ENCODE peak calls at places on chromosomes 13 and 19, in five cellular contexts. One of them, this sample, is unnamed.

GRCh38 chr19:33177417-33177976 is 16.6 kb upstream of the LRP3 start:
- DNase-seq in K562: no peak
- DNase-seq in A549: peak
- DNase-seq in SK-N-SH: peak
- DNase-seq in GM12878: no peak
- DNase-seq in this sample: no peak

GRCh38 chr19:53034948-53035675 is 9.4 kb upstream of the ERVV-2 start:
- DNase-seq in SK-N-SH: no peak
- DNase-seq in K562: no peak
- DNase-seq in A549: no peak
- DNase-seq in GM12878: no peak
- DNase-seq in this sample: no peak

GRCh38 chr19:43265664-43266025 is 3.7 kb downstream of the PSG9 start:
- DNase-seq in GM12878: no peak
- DNase-seq in K562: no peak
- DNase-seq in SK-N-SH: no peak
- DNase-seq in A549: no peak
- DNase-seq in this sample: peak

GRCh38 chr19:18194554-18195238 is 1.7 kb downstream of the MPV17L2 start:
- DNase-seq in A549: no peak
- DNase-seq in SK-N-SH: peak
- DNase-seq in K562: peak
- DNase-seq in GM12878: no peak
- DNase-seq in this sample: peak

GRCh38 chr13:114224201-114224600 is 10.5 kb upstream of the CDC16 start:
- DNase-seq in SK-N-SH: no peak
- DNase-seq in K562: no peak
- DNase-seq in A549: no peak
- DNase-seq in GM12878: no peak
- DNase-seq in this sample: no peak

GRCh38 chr19:52922841-52923781 is at the start of gene ZNF888:
- DNase-seq in SK-N-SH: peak
- DNase-seq in GM12878: peak
- DNase-seq in K562: peak
- DNase-seq in A549: no peak
- DNase-seq in this sample: peak

GRCh38 chr19:53671621-53672111 is 39.9 kb downstream of the DPRX start:
- DNase-seq in A549: no peak
- DNase-seq in GM12878: no peak
- DNase-seq in SK-N-SH: no peak
- DNase-seq in K562: no peak
- DNase-seq in this sample: no peak

GRCh38 chr19:6717036-6717435 is 3.4 kb downstream of the C3 start:
- DNase-seq in GM12878: no peak
- DNase-seq in K562: no peak
- DNase-seq in SK-N-SH: no peak
- DNase-seq in A549: no peak
- DNase-seq in this sample: no peak

GRCh38 chr13:42497798-42498197 is 76.2 kb upstream of the TNFSF11 start:
- DNase-seq in GM12878: peak
- DNase-seq in K562: no peak
- DNase-seq in A549: no peak
- DNase-seq in SK-N-SH: no peak
- DNase-seq in this sample: peak

GRCh38 chr13:87677334-87678234 is 6.4 kb downstream of the SLITRK5 start:
- DNase-seq in GM12878: no peak
- DNase-seq in K562: no peak
- DNase-seq in A549: no peak
- DNase-seq in SK-N-SH: peak
- DNase-seq in this sample: no peak

GRCh38 chr19:18488403-18488723 is 33.5 kb downstream of the ELL start:
- DNase-seq in SK-N-SH: peak
- DNase-seq in A549: peak
- DNase-seq in K562: no peak
- DNase-seq in GM12878: no peak
- DNase-seq in this sample: no peak

GRCh38 chr13:41199526-41199925 is 5.2 kb upstream of the KBTBD7 start:
- DNase-seq in K562: no peak
- DNase-seq in GM12878: peak
- DNase-seq in A549: no peak
- DNase-seq in SK-N-SH: no peak
- DNase-seq in this sample: no peak

GRCh38 chr13:28493740-28494536 is 990 bp downstream of the FLT1 start:
- DNase-seq in SK-N-SH: peak
- DNase-seq in GM12878: no peak
- DNase-seq in K562: no peak
- DNase-seq in A549: no peak
- DNase-seq in this sample: no peak

GRCh38 chr13:24746618-24747247 is 17.2 kb upstream of the RNF17 start:
- DNase-seq in SK-N-SH: no peak
- DNase-seq in A549: peak
- DNase-seq in K562: no peak
- DNase-seq in GM12878: no peak
- DNase-seq in this sample: no peak

GRCh38 chr13:27463500-27463899 is 13.1 kb upstream of the MTIF3 start:
- DNase-seq in A549: no peak
- DNase-seq in GM12878: no peak
- DNase-seq in SK-N-SH: no peak
- DNase-seq in K562: no peak
- DNase-seq in this sample: no peak

GRCh38 chr19:35114656-35115537 is 726 bp upstream of the FXYD3 start:
- DNase-seq in A549: peak
- DNase-seq in K562: peak
- DNase-seq in GM12878: no peak
- DNase-seq in SK-N-SH: peak
- DNase-seq in this sample: peak

GRCh38 chr13:101611491-101612475 is 159.3 kb downstream of the ITGBL1 start:
- DNase-seq in GM12878: no peak
- DNase-seq in K562: no peak
- DNase-seq in A549: no peak
- DNase-seq in SK-N-SH: no peak
- DNase-seq in this sample: peak

GRCh38 chr13:46181799-46182490 is at the start of gene LCP1:
- DNase-seq in SK-N-SH: no peak
- DNase-seq in K562: peak
- DNase-seq in A549: no peak
- DNase-seq in GM12878: peak
- DNase-seq in this sample: no peak

GRCh38 chr13:106477303-106477702 is 58.2 kb downstream of the EFNB2 start:
- DNase-seq in A549: no peak
- DNase-seq in SK-N-SH: no peak
- DNase-seq in GM12878: no peak
- DNase-seq in K562: no peak
- DNase-seq in this sample: no peak

GRCh38 chr19:6230991-6231448 is 48.8 kb downstream of the MLLT1 start:
- DNase-seq in SK-N-SH: no peak
- DNase-seq in GM12878: no peak
- DNase-seq in K562: no peak
- DNase-seq in A549: no peak
- DNase-seq in this sample: no peak

GRCh38 chr19:27796073-27796472 is 1416.9 kb downstream of the UQCRFS1 start:
- DNase-seq in GM12878: no peak
- DNase-seq in K562: no peak
- DNase-seq in SK-N-SH: no peak
- DNase-seq in A549: no peak
- DNase-seq in this sample: no peak

GRCh38 chr13:94706854-94707399 is 5.4 kb downstream of the SOX21 start:
- DNase-seq in A549: no peak
- DNase-seq in GM12878: no peak
- DNase-seq in SK-N-SH: peak
- DNase-seq in K562: no peak
- DNase-seq in this sample: no peak

DNA sequence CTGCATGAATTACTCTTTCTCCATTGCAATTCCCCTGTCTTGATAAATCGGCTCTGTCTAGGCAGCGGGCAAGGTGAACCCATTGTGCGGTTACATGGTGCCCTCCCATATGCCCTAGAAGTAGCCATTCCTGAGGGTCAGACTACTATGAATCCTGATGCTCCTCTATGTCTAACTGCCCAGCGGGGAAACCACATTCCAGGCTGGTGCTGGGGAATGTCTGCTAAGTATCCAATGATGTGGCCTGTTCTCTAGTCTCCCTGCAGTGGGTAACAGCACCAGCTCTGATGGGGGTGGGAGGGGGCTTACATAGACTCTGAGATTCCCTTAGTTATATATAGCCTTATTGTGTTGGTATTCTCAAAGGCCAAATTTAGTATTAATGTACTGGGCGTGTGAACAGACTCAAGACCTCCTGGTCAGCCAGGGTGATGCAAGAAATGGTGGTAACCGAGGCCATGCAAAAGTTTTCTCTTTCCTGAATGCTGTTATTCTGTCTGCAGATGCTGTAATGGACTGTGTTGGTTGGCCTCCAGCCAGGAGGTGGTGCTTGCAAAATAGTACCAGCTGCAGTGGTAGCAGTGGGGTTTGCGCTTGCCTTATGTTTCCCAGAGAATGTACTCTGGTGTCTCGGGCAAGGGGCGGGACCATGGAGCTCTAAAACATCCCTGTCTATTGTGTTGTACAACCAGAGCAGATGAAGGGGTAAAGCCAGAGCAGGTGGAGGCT is 564.9 kb upstream of the SLITRK1 start:
- DNase-seq in K562: no peak
- DNase-seq in GM12878: no peak
- DNase-seq in SK-N-SH: no peak
- DNase-seq in A549: no peak
- DNase-seq in this sample: no peak
- TF ChIP-seq RCOR1 in K562: no peak
- TF ChIP-seq RCOR1 in GM12878: no peak
- TF ChIP-seq RCOR1 in SK-N-SH: no peak
- TF ChIP-seq RCOR1 in A549: no peak
- TF ChIP-seq RCOR1 in this sample: no peak

DNA sequence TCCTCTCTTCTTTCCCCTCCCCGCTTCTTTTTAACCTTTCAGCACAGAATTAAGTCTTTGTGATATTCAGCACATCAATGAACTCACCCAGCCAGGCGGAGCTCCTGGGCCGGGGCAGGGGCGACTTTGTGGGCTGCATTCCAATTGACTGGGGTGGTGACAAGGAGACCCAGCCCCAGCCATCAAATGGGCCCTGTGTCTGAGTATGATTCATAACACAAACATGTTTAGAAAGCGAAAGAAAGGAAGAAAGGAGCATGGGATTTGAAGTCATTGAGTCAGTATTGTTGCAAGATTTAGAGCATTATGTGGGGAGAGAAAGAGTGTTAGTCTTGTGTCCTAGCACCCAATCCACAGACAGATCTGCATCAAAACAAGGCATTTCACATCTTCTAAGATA is 185.3 kb downstream of the LHFPL6 start:
- DNase-seq in K562: no peak
- DNase-seq in SK-N-SH: no peak
- DNase-seq in GM12878: no peak
- DNase-seq in A549: no peak
- DNase-seq in this sample: peak
- TF ChIP-seq RCOR1 in K562: no peak
- TF ChIP-seq RCOR1 in SK-N-SH: no peak
- TF ChIP-seq RCOR1 in GM12878: no peak
- TF ChIP-seq RCOR1 in A549: no peak
- TF ChIP-seq RCOR1 in this sample: no peak

GRCh38 chr19:435707-436412 is 25.0 kb downstream of the SHC2 start:
- DNase-seq in GM12878: no peak
- DNase-seq in K562: no peak
- DNase-seq in A549: no peak
- DNase-seq in SK-N-SH: no peak
- DNase-seq in this sample: no peak

GRCh38 chr19:435056-435706 is 25.7 kb downstream of the SHC2 start:
- DNase-seq in SK-N-SH: no peak
- DNase-seq in A549: no peak
- DNase-seq in GM12878: no peak
- DNase-seq in K562: no peak
- DNase-seq in this sample: no peak

GRCh38 chr19:436413-436950 is 24.4 kb downstream of the SHC2 start:
- DNase-seq in GM12878: no peak
- DNase-seq in A549: no peak
- DNase-seq in K562: no peak
- DNase-seq in SK-N-SH: no peak
- DNase-seq in this sample: no peak

GRCh38 chr19:437027-437426 is 23.8 kb downstream of the SHC2 start:
- DNase-seq in GM12878: no peak
- DNase-seq in A549: no peak
- DNase-seq in SK-N-SH: no peak
- DNase-seq in K562: no peak
- DNase-seq in this sample: no peak

GRCh38 chr19:434152-434960 is 25.4 kb upstream of the C2CD4C start:
- DNase-seq in SK-N-SH: no peak
- DNase-seq in K562: no peak
- DNase-seq in A549: no peak
- DNase-seq in GM12878: no peak
- DNase-seq in this sample: no peak
- TF ChIP-seq RCOR1 in SK-N-SH: no peak
- TF ChIP-seq RCOR1 in K562: no peak
- TF ChIP-seq RCOR1 in A549: no peak
- TF ChIP-seq RCOR1 in GM12878: no peak
- TF ChIP-seq RCOR1 in this sample: no peak

GRCh38 chr19:38182536-38183210 is 41.3 kb downstream of the DPF1 start:
- DNase-seq in A549: no peak
- DNase-seq in SK-N-SH: no peak
- DNase-seq in K562: no peak
- DNase-seq in GM12878: no peak
- DNase-seq in this sample: no peak

GRCh38 chr19:38184815-38185214 is 39.2 kb downstream of the DPF1 start:
- DNase-seq in K562: no peak
- DNase-seq in SK-N-SH: no peak
- DNase-seq in GM12878: no peak
- DNase-seq in A549: no peak
- DNase-seq in this sample: no peak

GRCh38 chr19:38180071-38180470 is 44.0 kb downstream of the DPF1 start:
- DNase-seq in SK-N-SH: no peak
- DNase-seq in A549: no peak
- DNase-seq in K562: no peak
- DNase-seq in GM12878: no peak
- DNase-seq in this sample: no peak

GRCh38 chr19:38183227-38183914 is 40.7 kb downstream of the DPF1 start:
- DNase-seq in SK-N-SH: no peak
- DNase-seq in GM12878: no peak
- DNase-seq in K562: peak
- DNase-seq in A549: no peak
- DNase-seq in this sample: no peak
- TF ChIP-seq RCOR1 in SK-N-SH: no peak
- TF ChIP-seq RCOR1 in GM12878: no peak
- TF ChIP-seq RCOR1 in K562: no peak
- TF ChIP-seq RCOR1 in A549: no peak
- TF ChIP-seq RCOR1 in this sample: no peak

GRCh38 chr19:11538232-11539036 is at the start of gene CNN1:
- DNase-seq in K562: peak
- DNase-seq in SK-N-SH: no peak
- DNase-seq in GM12878: no peak
- DNase-seq in A549: no peak
- DNase-seq in this sample: peak
- TF ChIP-seq RCOR1 in K562: peak
- TF ChIP-seq RCOR1 in SK-N-SH: no peak
- TF ChIP-seq RCOR1 in GM12878: no peak
- TF ChIP-seq RCOR1 in A549: no peak
- TF ChIP-seq RCOR1 in this sample: peak